ENCODE peak calls at places on chromosomes 2 and 18, in eight cellular contexts. R, Q, P, O, U, B, Y and X are unnamed samples.
A peak's percentile ranks its signal among the peaks of the same experiment; 100 is the strongest.

GRCh38 chr2:177147093-177147694 is 65.4 kb upstream of the HNRNPA3 start:
- DNase-seq in R (peak; percentile 48), Q (no peak), P (peak; percentile 69), O (peak; percentile 58), U (peak; percentile 85), B (no peak), Y (peak; percentile 26), X (peak; percentile 44)

GRCh38 chr2:216283038-216283900 is 89.0 kb downstream of the MARCHF4 start:
- DNase-seq in R (no peak), Q (no peak), P (no peak), O (no peak), U (peak; percentile 84), B (no peak), Y (no peak), X (no peak)

GRCh38 chr2:25127631-25128030 is 40.7 kb downstream of the POMC start:
- DNase-seq in R (no peak), Q (no peak), P (no peak), O (no peak), U (no peak), B (no peak), Y (no peak), X (peak; percentile 33)

GRCh38 chr2:55885129-55885943 is 38.2 kb downstream of the EFEMP1 start:
- DNase-seq in R (no peak), Q (no peak), P (no peak), O (no peak), U (peak; percentile 10), B (no peak), Y (peak; percentile 52), X (no peak)

GRCh38 chr2:147641644-147642043 is 203.2 kb upstream of the ACVR2A start:
- DNase-seq in R (no peak), Q (no peak), P (no peak), O (no peak), U (no peak), B (no peak), Y (no peak), X (no peak)

GRCh38 chr2:25176138-25176537 is 7.8 kb upstream of the POMC start:
- DNase-seq in R (no peak), Q (no peak), P (no peak), O (no peak), U (no peak), B (no peak), Y (no peak), X (no peak)

GRCh38 chr2:58045580-58046334 is 849 bp upstream of the VRK2 start:
- DNase-seq in R (no peak), Q (no peak), P (no peak), O (no peak), U (no peak), B (no peak), Y (no peak), X (no peak)

GRCh38 chr2:33704352-33704751 is 105.3 kb upstream of the FAM98A start:
- DNase-seq in R (no peak), Q (no peak), P (no peak), O (no peak), U (peak; percentile 56), B (no peak), Y (no peak), X (no peak)

GRCh38 chr2:197309369-197310231 is 980 bp downstream of the ANKRD44 start:
- DNase-seq in R (no peak), Q (peak; percentile 42), P (peak; percentile 35), O (peak; percentile 19), U (peak; percentile 37), B (peak; percentile 77), Y (no peak), X (peak; percentile 23)

GRCh38 chr2:23393722-23394121 is 8.7 kb downstream of the KLHL29 start:
- DNase-seq in R (no peak), Q (no peak), P (no peak), O (no peak), U (no peak), B (no peak), Y (no peak), X (no peak)

GRCh38 chr2:160269365-160269764 is 69.3 kb upstream of the ITGB6 start:
- DNase-seq in R (no peak), Q (no peak), P (no peak), O (no peak), U (no peak), B (no peak), Y (peak; percentile 21), X (no peak)

GRCh38 chr18:61448316-61448715 is 115.1 kb downstream of the CDH20 start:
- DNase-seq in R (no peak), Q (no peak), P (no peak), O (no peak), U (no peak), B (no peak), Y (no peak), X (no peak)

GRCh38 chr18:60200558-60200957 is 172.0 kb downstream of the MC4R start:
- DNase-seq in R (no peak), Q (no peak), P (no peak), O (no peak), U (no peak), B (no peak), Y (no peak), X (no peak)

GRCh38 chr18:48806551-48807261 is 144.1 kb downstream of the SMAD7 start:
- DNase-seq in R (no peak), Q (no peak), P (no peak), O (no peak), U (no peak), B (peak; percentile 70), Y (no peak), X (peak; percentile 23)

GRCh38 chr2:40372278-40372580 is 79.7 kb downstream of the SLC8A1 start:
- DNase-seq in R (no peak), Q (no peak), P (no peak), O (no peak), U (no peak), B (no peak), Y (no peak), X (no peak)

GRCh38 chr2:8178916-8179315 is 502.9 kb upstream of the ID2 start:
- DNase-seq in R (no peak), Q (no peak), P (no peak), O (no peak), U (no peak), B (no peak), Y (no peak), X (no peak)